ENCODE peak calls at places on chromosome 1, in eight cellular contexts. H, M, W, R, F, Y, J and I are unnamed samples.

GRCh38 chr1:107626075-107626796 is 338.7 kb downstream of the VAV3 start:
- DNase-seq in J (no peak), Y (no peak), W (no peak), R (no peak), F (no peak), M (peak), H (no peak), I (no peak)

GRCh38 chr1:95742591-95743089 is 508.6 kb downstream of the RWDD3 start:
- DNase-seq in R (peak), F (no peak), W (no peak), H (peak), J (no peak), Y (no peak), M (peak), I (no peak)

GRCh38 chr1:156804572-156805243 is 11.9 kb downstream of the SH2D2A start:
- DNase-seq in Y (no peak), H (peak), J (no peak), R (no peak), M (peak), F (peak), W (no peak), I (no peak)

GRCh38 chr1:3283849-3284248 is 170.6 kb upstream of the ARHGEF16 start:
- DNase-seq in J (peak), R (peak), Y (no peak), H (no peak), F (no peak), M (no peak), W (no peak), I (no peak)

GRCh38 chr1:208280184-208280583 is 36.0 kb upstream of the PLXNA2 start:
- DNase-seq in R (no peak), Y (no peak), J (no peak), W (no peak), F (no peak), M (no peak), H (no peak), I (no peak)

GRCh38 chr1:164064501-164064900 is 494.5 kb upstream of the PBX1 start:
- DNase-seq in Y (no peak), M (no peak), H (no peak), F (no peak), W (no peak), R (no peak), J (peak), I (no peak)

GRCh38 chr1:240086726-240087125 is 5.0 kb upstream of the FMN2 start:
- DNase-seq in F (no peak), Y (no peak), M (peak), J (no peak), H (peak), W (no peak), R (peak), I (no peak)

GRCh38 chr1:150973826-150974579 is 632 bp downstream of the CERS2 start:
- DNase-seq in J (no peak), H (no peak), Y (no peak), F (peak), W (no peak), R (peak), M (no peak), I (peak)

GRCh38 chr1:159922499-159923202 is 2.7 kb downstream of the TAGLN2 start:
- DNase-seq in M (no peak), H (peak), F (peak), R (no peak), W (no peak), J (peak), Y (no peak), I (no peak)

GRCh38 chr1:84936116-84936810 is 43.3 kb upstream of the LPAR3 start:
- DNase-seq in W (peak), R (peak), M (peak), F (no peak), H (peak), Y (peak), J (peak), I (no peak)

GRCh38 chr1:155179107-155180031 is 5.7 kb downstream of the TRIM46 start:
- DNase-seq in F (peak), W (no peak), Y (no peak), R (no peak), M (no peak), J (no peak), H (no peak), I (no peak)

DNA sequence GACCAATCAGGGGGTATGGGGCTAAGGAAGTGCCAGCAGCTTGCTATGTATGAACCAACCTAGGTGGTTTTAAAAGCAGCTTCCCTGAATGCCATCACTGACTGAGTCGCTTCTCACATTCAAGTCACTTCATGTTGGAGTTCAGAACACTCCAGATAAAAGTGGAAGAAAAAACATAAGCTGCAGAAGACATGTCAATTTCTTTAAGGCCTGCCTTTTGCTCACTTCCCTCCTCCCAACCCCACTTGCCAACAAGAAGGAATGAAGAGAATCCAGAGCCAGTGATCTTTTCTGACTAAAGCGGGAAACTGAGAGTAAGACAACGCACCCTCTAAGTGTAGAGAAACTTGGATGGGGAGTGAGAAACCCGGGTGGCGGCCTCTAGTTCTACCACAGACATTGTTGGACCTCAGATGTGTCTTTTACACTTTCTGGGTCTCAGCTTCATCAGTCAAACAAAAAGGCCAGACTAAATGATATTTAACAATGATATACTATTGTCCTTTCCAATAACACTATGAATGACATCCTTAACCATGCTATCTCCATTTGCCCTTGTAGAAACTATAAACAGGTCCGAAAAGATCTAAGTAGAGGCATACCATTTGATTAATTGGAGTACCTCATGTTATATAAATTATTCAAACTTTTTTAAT is 54.1 kb downstream of the LUZP1 start:
- DNase-seq in J (no peak), W (no peak), R (no peak), F (no peak), M (no peak), H (peak), Y (no peak), I (no peak)
- H3K27ac ChIP-seq in J (peak), W (no peak), R (no peak), F (no peak), M (no peak), H (no peak), Y (no peak), I (peak)

GRCh38 chr1:67737875-67738274 is 52.9 kb downstream of the GADD45A start:
- DNase-seq in R (no peak), W (no peak), J (no peak), M (no peak), F (no peak), Y (no peak), H (no peak), I (no peak)

GRCh38 chr1:67735220-67735619 is 50.2 kb downstream of the GADD45A start:
- DNase-seq in W (no peak), R (no peak), F (no peak), M (no peak), J (no peak), Y (no peak), H (no peak), I (no peak)

GRCh38 chr1:67736750-67737149 is 51.7 kb downstream of the GADD45A start:
- DNase-seq in H (no peak), W (no peak), Y (no peak), F (no peak), M (no peak), R (no peak), J (no peak), I (no peak)

GRCh38 chr1:67733741-67734690 is 49.0 kb downstream of the GADD45A start:
- DNase-seq in R (no peak), M (no peak), Y (no peak), W (no peak), F (no peak), H (no peak), J (no peak), I (no peak)

GRCh38 chr1:67735806-67736627 is 51.0 kb downstream of the GADD45A start:
- DNase-seq in J (peak), R (peak), M (peak), W (peak), Y (no peak), H (peak), F (peak), I (no peak)
- H3K27ac ChIP-seq in J (peak), R (peak), M (peak), W (peak), Y (peak), H (peak), F (peak), I (no peak)

GRCh38 chr1:35470964-35471613 is 86.1 kb downstream of the KIAA0319L start:
- DNase-seq in H (no peak), R (no peak), M (no peak), Y (no peak), F (no peak), J (no peak), W (no peak), I (no peak)
- H3K27ac ChIP-seq in H (no peak), R (no peak), M (no peak), Y (no peak), F (no peak), J (no peak), W (no peak), I (no peak)

DNA sequence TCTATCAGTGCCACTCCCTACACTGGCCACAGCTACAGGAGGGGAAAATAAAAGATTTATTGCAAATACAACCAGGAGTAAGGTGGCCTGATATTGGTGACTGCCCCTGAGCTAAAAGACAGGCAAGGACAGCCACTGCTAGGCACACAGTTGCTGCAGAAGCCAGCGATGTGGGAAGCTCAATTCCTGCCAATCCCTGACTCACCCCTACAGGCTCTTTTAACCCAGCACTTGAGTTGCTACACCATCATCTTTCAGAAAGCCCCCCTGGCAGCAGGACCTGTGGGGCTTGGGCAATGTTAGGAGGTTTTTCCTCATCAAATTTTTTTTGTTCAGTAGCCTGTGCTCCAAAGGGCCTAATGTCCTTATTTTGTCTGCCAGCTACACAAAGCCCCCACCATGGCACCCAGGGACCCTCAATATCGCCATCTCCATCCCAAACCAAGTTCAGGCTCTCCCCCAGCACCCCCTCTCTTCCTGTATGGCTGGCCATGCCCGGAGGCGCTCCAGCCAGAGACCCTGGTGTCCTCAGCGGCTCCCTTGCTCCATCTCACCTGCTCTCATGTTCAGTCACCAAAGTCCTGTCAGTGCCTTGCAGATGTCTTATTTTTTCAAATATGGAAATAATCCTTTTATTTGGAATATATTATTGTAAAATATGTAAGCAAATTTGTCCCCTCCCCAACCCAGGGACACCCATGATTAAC is 13.4 kb downstream of the CLEC20A start:
- DNase-seq in H (no peak), M (no peak), R (no peak), J (no peak), Y (no peak), W (no peak), F (no peak), I (no peak)
- H3K27ac ChIP-seq in H (no peak), M (no peak), R (no peak), J (no peak), Y (no peak), W (no peak), F (no peak), I (no peak)

GRCh38 chr1:199096601-199097000 is 457.8 kb downstream of the PTPRC start:
- DNase-seq in R (no peak), Y (no peak), W (no peak), H (no peak), F (no peak), M (no peak), J (no peak), I (no peak)

GRCh38 chr1:199102239-199102638 is 463.4 kb downstream of the PTPRC start:
- DNase-seq in R (no peak), Y (no peak), M (no peak), J (no peak), F (no peak), W (no peak), H (no peak), I (no peak)

GRCh38 chr1:199098468-199098867 is 459.6 kb downstream of the PTPRC start:
- DNase-seq in W (no peak), J (no peak), H (no peak), M (no peak), F (no peak), R (no peak), Y (no peak), I (no peak)

GRCh38 chr1:199101635-199102034 is 462.8 kb downstream of the PTPRC start:
- DNase-seq in F (no peak), R (no peak), M (no peak), W (no peak), Y (no peak), J (no peak), H (no peak), I (no peak)

GRCh38 chr1:199101139-199101538 is 462.3 kb downstream of the PTPRC start:
- DNase-seq in R (no peak), W (no peak), H (no peak), F (no peak), Y (no peak), M (no peak), J (no peak), I (no peak)
- H3K27ac ChIP-seq in R (no peak), W (no peak), H (no peak), F (no peak), Y (no peak), M (no peak), J (no peak), I (no peak)

DNA sequence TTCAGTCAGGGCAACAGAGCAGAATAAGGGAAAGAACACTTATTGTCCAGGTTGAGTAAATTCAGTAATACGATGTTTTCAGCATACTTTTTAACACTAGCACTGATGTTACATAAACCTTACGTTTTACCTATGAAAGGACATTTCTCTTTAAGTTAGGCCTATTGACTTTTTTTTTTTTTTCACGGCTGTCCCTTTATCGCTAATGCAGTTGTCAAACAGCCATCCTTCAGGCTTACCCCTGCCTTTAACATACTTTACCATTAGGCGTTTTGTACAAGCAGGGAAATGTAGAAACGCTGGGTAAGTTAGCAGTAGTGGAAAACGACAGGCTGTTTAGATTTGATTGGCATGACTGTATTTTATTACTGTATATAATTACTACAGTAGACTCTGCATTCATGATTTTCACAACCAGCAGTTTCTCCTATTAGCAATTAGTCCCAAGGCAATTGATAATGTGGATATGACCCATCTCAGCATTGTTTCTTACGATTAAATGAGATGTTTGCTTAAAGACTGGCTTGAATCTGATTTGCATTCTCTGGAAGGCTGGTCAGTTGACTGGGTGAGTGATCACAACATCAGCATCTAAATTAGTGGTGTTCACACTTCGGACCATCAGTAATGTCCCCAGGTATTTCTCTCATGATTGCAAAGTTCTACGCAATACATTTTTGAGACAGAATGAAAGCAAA is 109.9 kb upstream of the LBR start:
- DNase-seq in M (no peak), Y (no peak), R (no peak), F (no peak), W (no peak), H (no peak), J (no peak), I (no peak)
- H3K27ac ChIP-seq in M (no peak), Y (no peak), R (no peak), F (no peak), W (no peak), H (no peak), J (no peak), I (no peak)

GRCh38 chr1:39164256-39164655 is 40.2 kb upstream of the MACF1 start:
- DNase-seq in Y (no peak), M (no peak), H (no peak), R (no peak), J (no peak), W (no peak), F (no peak), I (no peak)

GRCh38 chr1:39167632-39168209 is 36.8 kb upstream of the MACF1 start:
- DNase-seq in W (no peak), Y (no peak), R (no peak), J (peak), H (peak), F (no peak), M (peak), I (no peak)

GRCh38 chr1:39165488-39165887 is 39.0 kb upstream of the MACF1 start:
- DNase-seq in F (no peak), M (no peak), Y (no peak), R (no peak), H (no peak), J (no peak), W (no peak), I (no peak)

GRCh38 chr1:39163469-39163868 is 41.0 kb upstream of the MACF1 start:
- DNase-seq in F (no peak), J (no peak), R (no peak), Y (no peak), M (no peak), H (no peak), W (no peak), I (no peak)

DNA sequence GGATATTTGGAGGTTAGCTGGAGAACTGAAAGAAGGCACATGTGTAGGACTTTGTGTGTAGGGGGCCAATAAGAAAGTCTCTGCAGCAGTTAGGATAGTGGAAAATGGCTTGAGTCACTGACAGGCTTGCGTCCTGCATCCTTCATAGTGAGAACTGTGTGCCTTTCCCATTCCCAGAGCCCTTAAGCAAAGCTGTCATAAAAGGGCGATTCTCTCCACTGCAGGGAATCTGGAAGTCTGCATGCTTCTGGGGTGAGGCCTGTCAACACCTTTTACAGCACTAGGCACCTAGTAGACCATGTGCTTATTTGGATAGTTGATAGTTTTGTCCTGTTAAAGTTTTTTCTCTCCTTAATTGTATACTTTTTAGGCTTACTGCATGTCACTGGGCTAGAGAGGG is 39.4 kb upstream of the MACF1 start:
- DNase-seq in R (no peak), J (no peak), W (no peak), M (no peak), H (no peak), Y (no peak), F (no peak), I (no peak)
- H3K27ac ChIP-seq in R (no peak), J (no peak), W (peak), M (no peak), H (peak), Y (peak), F (peak), I (peak)

DNA sequence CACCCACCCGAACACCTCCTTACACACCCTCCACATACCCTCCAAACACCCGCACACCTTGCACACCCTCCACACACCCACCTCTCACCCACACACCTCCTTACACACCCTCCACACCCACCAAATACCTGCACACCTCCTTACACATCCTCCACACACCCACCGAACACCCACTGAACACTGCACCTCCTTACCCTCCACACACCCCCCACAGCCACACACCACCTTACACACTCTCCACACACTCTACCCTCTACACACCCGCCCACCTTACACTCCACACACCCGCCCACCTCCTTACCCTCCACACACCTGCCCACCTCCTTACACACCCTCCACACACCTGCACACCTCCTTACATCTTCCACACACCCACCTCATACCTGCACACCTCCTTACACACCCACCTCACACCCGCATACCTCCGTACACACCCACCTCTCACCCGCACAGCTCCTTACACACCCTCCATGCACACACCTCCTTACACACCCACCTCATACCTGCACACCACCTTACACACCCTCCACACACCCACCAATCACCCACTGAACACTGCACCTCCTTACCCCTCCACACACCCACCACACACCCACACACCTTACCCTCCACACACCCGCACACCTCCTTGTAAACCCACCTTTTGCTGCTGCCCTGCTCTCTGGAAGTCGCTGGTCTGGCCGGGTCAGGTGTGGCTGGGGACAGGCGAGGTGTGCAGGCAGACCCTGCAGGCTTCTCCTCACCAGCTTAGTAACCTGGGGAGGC is 38.4 kb downstream of the COQ8A start:
- DNase-seq in F (peak), J (no peak), M (no peak), Y (no peak), W (no peak), H (no peak), R (no peak), I (no peak)
- H3K27ac ChIP-seq in F (no peak), J (no peak), M (no peak), Y (no peak), W (no peak), H (no peak), R (no peak), I (peak)

DNA sequence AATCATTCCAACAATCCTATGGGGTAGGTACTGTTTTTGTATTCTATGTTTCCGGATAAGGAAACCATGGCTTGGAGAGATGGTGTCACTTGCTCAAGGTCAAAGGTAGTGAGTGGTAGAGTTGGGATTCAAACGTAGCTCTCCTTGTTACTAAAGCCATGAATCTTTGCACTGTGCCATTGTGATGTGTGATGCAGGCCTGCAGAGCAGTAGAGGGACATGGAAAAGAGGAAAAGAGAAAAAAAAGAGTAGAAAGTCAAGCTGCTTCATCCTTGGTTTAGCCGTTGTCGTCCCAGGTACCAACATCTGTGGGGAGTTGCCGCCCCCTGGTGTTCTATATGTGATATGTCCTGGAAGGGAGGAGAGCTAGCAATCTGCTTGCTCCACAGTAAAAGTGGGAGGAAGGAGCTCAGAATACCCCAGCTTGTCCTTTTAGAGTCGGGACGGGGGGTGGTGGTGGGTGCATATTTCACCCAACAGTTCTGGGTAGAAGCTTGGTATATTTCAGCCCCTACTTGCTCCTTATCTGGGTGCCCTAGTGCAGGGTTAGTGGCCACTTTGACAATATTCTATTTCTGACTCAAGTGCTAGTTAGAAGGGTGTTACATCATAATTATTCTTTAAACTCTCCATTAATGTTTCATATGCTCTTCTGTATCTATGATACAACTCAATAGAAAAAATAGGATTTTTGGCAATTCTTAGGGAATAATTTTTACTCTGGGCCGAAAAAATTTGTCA is 98.4 kb downstream of the EBNA1BP2 start:
- DNase-seq in W (peak), R (peak), J (peak), F (peak), H (peak), M (peak), Y (peak), I (peak)
- H3K27ac ChIP-seq in W (no peak), R (no peak), J (no peak), F (no peak), H (no peak), M (no peak), Y (no peak), I (no peak)